ENCODE peak calls at places on chromosomes 2 and 18, in four cellular contexts. Q is mammary epithelial cell, E is GM23248, K is fibroblast of lung. A is an unnamed sample.

GRCh38 chr18:62069556-62069955 is 117.3 kb downstream of the PIGN start:
- DNase-seq in Q (peak; percentile 13), K (peak; percentile 78), E (no peak), A (no peak)

GRCh38 chr18:70288851-70289328 is at the start of gene SOCS6:
- DNase-seq in Q (peak; percentile 70), E (peak; percentile 79), K (peak; percentile 59), A (peak; percentile 76)

GRCh38 chr2:97840198-97840597 is 126.8 kb downstream of the ZAP70 start:
- DNase-seq in Q (no peak), E (no peak), K (no peak), A (no peak)

GRCh38 chr2:33215299-33215698 is 261.1 kb upstream of the RASGRP3 start:
- DNase-seq in K (peak; percentile 91), E (peak; percentile 94), Q (peak; percentile 87), A (peak; percentile 13)

GRCh38 chr2:21404827-21405625 is 281.3 kb downstream of the TDRD15 start:
- DNase-seq in Q (peak; percentile 12), K (no peak), E (no peak), A (no peak)

GRCh38 chr2:109376796-109377495 is 236.8 kb downstream of the SEPTIN10 start:
- DNase-seq in E (peak; percentile 72), Q (no peak), K (no peak), A (no peak)

GRCh38 chr2:46329803-46330775 is 32.9 kb downstream of the EPAS1 start:
- DNase-seq in K (peak; percentile 94), E (peak; percentile 96), Q (peak; percentile 91), A (no peak)

GRCh38 chr2:230924470-230925341 is at the start of gene GPR55:
- DNase-seq in E (no peak), K (no peak), Q (no peak), A (peak; percentile 83)

GRCh38 chr18:48909721-48910120 is 41.0 kb downstream of the SMAD7 start:
- DNase-seq in K (no peak), E (no peak), Q (no peak), A (no peak)

GRCh38 chr18:48920408-48921038 is 30.2 kb downstream of the SMAD7 start:
- DNase-seq in E (peak; percentile 4), Q (no peak), K (no peak), A (no peak)

GRCh38 chr2:239302808-239303557 is 97.8 kb downstream of the HDAC4 start:
- DNase-seq in K (no peak), Q (no peak), E (no peak), A (no peak)

GRCh38 chr2:75186829-75187228 is 12.5 kb downstream of the TACR1 start:
- DNase-seq in E (no peak), K (peak; percentile 10), Q (no peak), A (no peak)

GRCh38 chr2:232038251-232038897 is 76.9 kb downstream of the DIS3L2 start:
- DNase-seq in Q (no peak), K (no peak), E (no peak), A (no peak)

GRCh38 chr18:50720281-50720680 is 99.5 kb downstream of the MRO start:
- DNase-seq in K (no peak), Q (no peak), E (no peak), A (no peak)

GRCh38 chr2:128196026-128196822 is 105.2 kb downstream of the UGGT1 start:
- DNase-seq in K (peak; percentile 54), E (no peak), Q (no peak), A (peak; percentile 31)

GRCh38 chr2:215365184-215365658 is 53.4 kb downstream of the ATIC start:
- DNase-seq in Q (peak; percentile 11), K (peak; percentile 13), E (peak; percentile 44), A (no peak)

GRCh38 chr2:85327757-85328617 is at the start of gene TGOLN2:
- DNase-seq in Q (peak; percentile 88), E (peak; percentile 98), K (peak; percentile 90), A (peak; percentile 97)

GRCh38 chr2:105836840-105837692 is 92.4 kb downstream of the NCK2 start:
- DNase-seq in E (no peak), K (no peak), Q (no peak), A (no peak)

GRCh38 chr2:9462872-9463697 is 11.3 kb upstream of the IAH1 start:
- DNase-seq in E (no peak), K (no peak), Q (no peak), A (no peak)

GRCh38 chr2:232415138-232415690 is 8.6 kb downstream of the ALPG start:
- DNase-seq in E (no peak), K (no peak), Q (no peak), A (no peak)

GRCh38 chr18:68721681-68722583 is 7.0 kb upstream of the TMX3 start:
- DNase-seq in E (peak; percentile 56), K (peak; percentile 34), Q (peak; percentile 12), A (no peak)

GRCh38 chr2:53600835-53601234 is 166.8 kb upstream of the CHAC2 start:
- DNase-seq in E (no peak), Q (peak; percentile 31), K (no peak), A (no peak)

GRCh38 chr18:959854-960253 is 55.2 kb downstream of the ADCYAP1 start:
- DNase-seq in E (no peak), Q (no peak), K (no peak), A (no peak)

GRCh38 chr2:19287324-19287723 is 71.1 kb downstream of the OSR1 start:
- DNase-seq in K (no peak), E (peak; percentile 8), Q (peak; percentile 10), A (no peak)

GRCh38 chr2:200406379-200406778 is 99.9 kb downstream of the SPATS2L start:
- DNase-seq in Q (no peak), E (peak; percentile 26), K (no peak), A (no peak)

GRCh38 chr2:239086325-239087020 is 238.6 kb downstream of the TWIST2 start:
- DNase-seq in K (no peak), Q (no peak), E (no peak), A (no peak)

GRCh38 chr2:150125708-150126107 is 361.8 kb downstream of the RND3 start:
- DNase-seq in K (peak; percentile 46), E (peak; percentile 97), Q (peak; percentile 30), A (no peak)

GRCh38 chr2:28980368-28981015 is 606 bp upstream of the TOGARAM2 start:
- DNase-seq in K (no peak), Q (no peak), E (no peak), A (no peak)

GRCh38 chr2:136113767-136114070 is 4.2 kb downstream of the CXCR4 start:
- DNase-seq in K (no peak), E (no peak), Q (no peak), A (no peak)

GRCh38 chr18:45006934-45007333 is 326.2 kb downstream of the SETBP1 start:
- DNase-seq in K (peak; percentile 3), Q (no peak), E (peak; percentile 66), A (no peak)

GRCh38 chr2:150681120-150681796 is 193.8 kb upstream of the RND3 start:
- DNase-seq in K (peak; percentile 97), Q (peak; percentile 81), E (peak; percentile 87), A (no peak)

GRCh38 chr2:211161236-211161635 is 604.8 kb downstream of the CPS1 start:
- DNase-seq in Q (no peak), E (no peak), K (no peak), A (no peak)

GRCh38 chr2:226712941-226713340 is 86.7 kb downstream of the IRS1 start:
- DNase-seq in Q (no peak), E (no peak), K (no peak), A (no peak)

GRCh38 chr2:226717719-226718118 is 81.9 kb downstream of the IRS1 start:
- DNase-seq in K (no peak), Q (no peak), E (no peak), A (no peak)

GRCh38 chr2:226711606-226712296 is 87.9 kb downstream of the IRS1 start:
- DNase-seq in E (no peak), Q (peak; percentile 19), K (no peak), A (no peak)

GRCh38 chr2:226716126-226716525 is 83.5 kb downstream of the IRS1 start:
- DNase-seq in E (no peak), K (no peak), Q (no peak), A (no peak)

DNA sequence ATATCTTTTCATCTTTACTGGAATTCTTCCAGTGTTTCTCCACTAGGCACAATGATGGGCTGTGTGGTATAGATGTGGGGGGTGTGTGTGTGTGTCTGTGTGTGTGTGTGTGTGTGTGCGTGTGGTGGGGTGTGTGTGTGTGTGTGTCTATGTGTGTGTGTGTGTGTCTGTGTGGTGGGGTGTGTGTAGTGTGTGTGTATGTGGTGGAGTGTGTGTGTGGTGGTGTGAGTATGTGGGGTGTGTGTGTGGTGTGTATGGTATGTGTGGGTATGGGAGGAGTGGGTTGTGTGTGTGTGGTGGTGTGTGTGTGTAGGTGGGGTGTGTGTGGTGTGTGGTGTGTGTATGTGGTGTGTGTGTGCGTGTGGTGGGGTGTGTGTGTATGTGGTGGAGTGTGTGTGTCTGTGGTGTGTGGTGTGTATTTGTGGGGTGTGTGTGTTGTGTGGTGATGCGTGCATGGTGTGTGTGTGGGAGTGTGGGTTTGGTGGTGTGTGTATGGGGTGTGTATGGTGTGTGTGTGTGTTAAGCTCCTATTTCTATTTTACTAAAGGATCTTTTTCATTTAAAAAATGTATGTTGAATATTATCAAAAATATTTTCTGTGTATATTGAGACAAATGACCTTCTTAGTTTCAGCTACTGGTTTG is 84.2 kb downstream of the IRS1 start:
- DNase-seq in E (no peak), Q (no peak), K (no peak), A (no peak)
- H3K79me2 ChIP-seq in E (no peaks in the 10 kb centered on the region), Q (no peaks in the 10 kb centered on the region), K (no peaks in the 10 kb centered on the region), A (no peaks in the 10 kb centered on the region)

GRCh38 chr2:144510206-144510991 is 9.5 kb downstream of the ZEB2 start:
- DNase-seq in K (peak; percentile 72), E (peak; percentile 80), Q (peak; percentile 38), A (peak; percentile 92)
- H3K27ac ChIP-seq in K (peak overlapping the region; percentile 96), E (peak overlapping the region; percentile 99), Q (no peak overlapping the region), A (no peak overlapping the region)

DNA sequence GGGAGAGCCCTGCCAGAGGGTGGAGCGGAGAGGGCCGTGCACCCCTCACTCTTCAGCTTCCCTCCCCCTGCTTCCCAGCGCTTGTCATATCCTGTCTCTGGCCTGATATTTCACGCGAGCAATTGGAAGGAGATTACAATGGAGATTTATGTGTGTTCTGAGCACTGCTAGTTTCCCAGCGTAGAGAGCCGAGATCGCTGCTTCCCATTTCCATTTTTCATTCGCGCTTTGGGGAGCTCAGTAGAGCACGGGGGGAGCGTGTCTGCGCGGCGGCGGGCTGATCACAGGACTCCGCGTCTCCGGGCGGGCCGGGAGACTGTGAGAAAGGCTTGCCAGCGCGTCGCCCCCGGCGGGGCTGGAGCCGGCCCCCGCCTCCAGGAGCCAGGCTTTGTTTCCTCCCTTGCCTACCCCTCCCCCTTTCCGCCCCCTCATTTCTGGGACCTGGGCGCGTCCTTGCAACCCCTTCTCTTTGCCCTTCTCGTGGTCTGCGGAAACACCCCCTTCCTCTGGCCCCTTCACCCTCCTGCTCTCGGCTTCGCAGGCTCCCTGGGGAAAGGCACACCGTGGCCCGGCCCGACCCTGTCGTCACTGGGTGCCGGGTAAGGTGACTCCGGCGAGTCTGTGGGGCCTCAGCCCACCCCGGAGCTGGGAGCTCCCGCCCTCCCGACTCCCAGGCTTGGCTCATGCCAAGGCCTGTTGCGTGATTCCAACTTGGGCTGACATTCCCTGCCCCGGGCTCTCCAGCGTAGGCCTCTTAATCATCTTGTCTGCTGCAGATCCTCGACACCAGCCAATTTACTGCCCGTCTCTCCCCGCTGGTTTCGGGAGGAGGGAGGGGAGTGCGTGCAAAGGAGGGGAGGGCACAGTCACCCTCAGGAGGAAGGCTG is 5.8 kb downstream of the DLX2 start:
- DNase-seq in Q (peak; percentile 82), E (peak; percentile 97), K (no peak), A (peak; percentile 63)
- TF ChIP-seq EZH2 in Q (no peak), E (no peak), K (peak; percentile 70), A (peak; percentile 97)

DNA sequence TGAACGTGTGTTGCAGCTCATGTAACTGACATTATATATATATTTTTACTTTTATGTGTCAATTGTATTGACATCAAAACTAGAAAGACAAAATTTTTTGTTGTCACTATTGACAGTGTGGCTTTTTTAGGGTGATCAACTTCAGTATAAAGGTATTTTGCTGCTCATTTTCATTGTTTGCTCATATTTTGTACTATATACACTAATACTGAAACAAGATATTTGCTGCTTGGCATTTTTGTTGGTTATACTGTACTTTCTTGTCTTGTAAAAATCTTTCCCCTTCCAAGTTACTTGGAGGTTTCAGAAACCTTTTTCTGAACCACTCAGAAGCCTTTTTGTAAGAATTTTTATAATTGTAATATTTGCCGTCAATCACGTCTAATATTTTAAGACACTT is 16.5 kb downstream of the AFTPH start:
- DNase-seq in E (no peak), K (no peak), Q (no peak), A (no peak)
- H3K79me2 ChIP-seq in E (peaks cover 95% of the 10 kb centered on the region), K (peaks cover 8% of the 10 kb centered on the region), Q (peaks cover 86% of the 10 kb centered on the region), A (peaks cover 79% of the 10 kb centered on the region)

A was measured in GM23338.